ENCODE peak calls at places on chromosomes 3 and 15, in four cellular contexts. I is GM12878, K is HepG2, Z is H1. F is an unnamed sample.

GRCh38 chr3:32428092-32429068 is 36.7 kb downstream of the CMTM7 start:
- DNase-seq in I (no peak), K (no peak), Z (no peak), F (no peak)

GRCh38 chr3:194379231-194379630 is 9.7 kb upstream of the LRRC15 start:
- DNase-seq in I (no peak), K (no peak), Z (no peak), F (no peak)

GRCh38 chr3:82194870-82195269 is 433.4 kb upstream of the GBE1 start:
- DNase-seq in I (no peak), K (no peak), Z (no peak), F (no peak)

GRCh38 chr3:9600597-9600996 is 47.0 kb upstream of the LHFPL4 start:
- DNase-seq in I (no peak), K (no peak), Z (no peak), F (no peak)

GRCh38 chr15:85618956-85619491 is 175.7 kb downstream of the KLHL25 start:
- DNase-seq in I (no peak), K (no peak), Z (no peak), F (peak)

GRCh38 chr3:36305929-36306520 is 74.3 kb upstream of the STAC start:
- DNase-seq in I (no peak), K (no peak), Z (no peak), F (no peak)

GRCh38 chr3:53842436-53843194 is 3.6 kb downstream of the CHDH start:
- DNase-seq in I (no peak), K (peak), Z (no peak), F (no peak)

GRCh38 chr3:61030469-61031035 is 220.7 kb downstream of the FHIT start:
- DNase-seq in I (no peak), K (peak), Z (no peak), F (no peak)

GRCh38 chr3:187909871-187910270 is 164.6 kb upstream of the BCL6 start:
- DNase-seq in I (no peak), K (no peak), Z (no peak), F (no peak)

GRCh38 chr3:189186093-189186492 is 14.3 kb downstream of the TPRG1 start:
- DNase-seq in I (no peak), K (no peak), Z (no peak), F (no peak)

GRCh38 chr3:128335621-128336296 is 130.9 kb downstream of the DNAJB8 start:
- DNase-seq in I (no peak), K (no peak), Z (no peak), F (no peak)

GRCh38 chr3:124730920-124731297 is 657 bp downstream of the UMPS start:
- DNase-seq in I (no peak), K (peak), Z (no peak), F (no peak)

GRCh38 chr15:88284441-88285106 is 28.0 kb upstream of the NTRK3 start:
- DNase-seq in I (no peak), K (no peak), Z (no peak), F (no peak)

GRCh38 chr15:76433798-76434400 is 97.3 kb downstream of the ISL2 start:
- DNase-seq in I (no peak), K (no peak), Z (no peak), F (no peak)

GRCh38 chr3:52237659-52238172 is 1.2 kb downstream of the TWF2 start:
- DNase-seq in I (no peak), K (no peak), Z (no peak), F (no peak)

GRCh38 chr3:133944181-133944580 is 48.5 kb upstream of the RAB6B start:
- DNase-seq in I (no peak), K (no peak), Z (no peak), F (no peak)

GRCh38 chr3:53350652-53351051 is 3.3 kb upstream of the DCP1A start:
- DNase-seq in I (no peak), K (peak), Z (no peak), F (no peak)

GRCh38 chr15:53833134-53833624 is 73.7 kb upstream of the WDR72 start:
- DNase-seq in I (no peak), K (peak), Z (no peak), F (no peak)

GRCh38 chr3:143081844-143082778 is 37.5 kb upstream of the CHST2 start:
- DNase-seq in I (peak), K (no peak), Z (no peak), F (no peak)

GRCh38 chr15:40239671-40240618 is 1.1 kb downstream of the PAK6 start:
- DNase-seq in I (no peak), K (no peak), Z (no peak), F (no peak)

GRCh38 chr15:48416301-48416700 is 85.1 kb downstream of the DUT start:
- DNase-seq in I (no peak), K (no peak), Z (no peak), F (no peak)

GRCh38 chr3:64687781-64688515 is at the start of gene ADAMTS9:
- DNase-seq in I (no peak), K (no peak), Z (no peak), F (no peak)

GRCh38 chr3:69806735-69807438 is 67.6 kb downstream of the MITF start:
- DNase-seq in I (no peak), K (no peak), Z (no peak), F (no peak)

GRCh38 chr15:25850154-25851111 is 12.7 kb downstream of the ATP10A start:
- DNase-seq in I (peak), K (peak), Z (no peak), F (peak)

GRCh38 chr3:126130081-126130855 is 46.3 kb upstream of the SLC41A3 start:
- DNase-seq in I (no peak), K (no peak), Z (no peak), F (no peak)

GRCh38 chr15:80906159-80906775 is 83.4 kb downstream of the MESD start:
- DNase-seq in I (no peak), K (peak), Z (no peak), F (no peak)

GRCh38 chr3:172203522-172204258 is 164.3 kb downstream of the FNDC3B start:
- DNase-seq in I (no peak), K (peak), Z (no peak), F (no peak)

GRCh38 chr15:85313339-85313738 is 67.1 kb upstream of the AKAP13 start:
- DNase-seq in I (no peak), K (no peak), Z (no peak), F (no peak)

GRCh38 chr15:52529289-52529929 is 729 bp upstream of the MYO5A start:
- DNase-seq in I (no peak), K (no peak), Z (no peak), F (no peak)

GRCh38 chr15:61327019-61327631 is 98.0 kb upstream of the RORA start:
- DNase-seq in I (peak), K (no peak), Z (no peak), F (no peak)

GRCh38 chr3:94336076-94336741 is 273.3 kb downstream of the NSUN3 start:
- DNase-seq in I (no peak), K (peak), Z (no peak), F (peak)

GRCh38 chr3:81743096-81744025 is 18.1 kb downstream of the GBE1 start:
- DNase-seq in I (no peak), K (no peak), Z (no peak), F (no peak)

GRCh38 chr3:29171583-29171990 is 109.3 kb upstream of the RBMS3 start:
- DNase-seq in I (no peak), K (no peak), Z (no peak), F (no peak)

GRCh38 chr3:117751691-117752090 is 1042.1 kb downstream of the TUSC7 start:
- DNase-seq in I (no peak), K (no peak), Z (no peak), F (no peak)

GRCh38 chr3:42491876-42492507 is 10.5 kb upstream of the VIPR1 start:
- DNase-seq in I (no peak), K (no peak), Z (no peak), F (no peak)

GRCh38 chr15:85582076-85582718 is 201.8 kb downstream of the AKAP13 start:
- DNase-seq in I (peak), K (no peak), Z (no peak), F (no peak)

GRCh38 chr3:123723527-123724168 is 138.8 kb upstream of the HACD2 start:
- DNase-seq in I (peak), K (peak), Z (peak), F (peak)

GRCh38 chr3:175093738-175094137 is 234.6 kb downstream of the NAALADL2 start:
- DNase-seq in I (no peak), K (no peak), Z (no peak), F (no peak)

GRCh38 chr3:65438096-65438495 is 600.6 kb downstream of the MAGI1 start:
- DNase-seq in I (no peak), K (no peak), Z (no peak), F (no peak)

GRCh38 chr3:139935071-139935865 is at the start of gene CLSTN2:
- DNase-seq in I (no peak), K (no peak), Z (no peak), F (peak)
- TF ChIP-seq YY1 in I (no peak), K (no peak), Z (no peak), F (no peak)

DNA sequence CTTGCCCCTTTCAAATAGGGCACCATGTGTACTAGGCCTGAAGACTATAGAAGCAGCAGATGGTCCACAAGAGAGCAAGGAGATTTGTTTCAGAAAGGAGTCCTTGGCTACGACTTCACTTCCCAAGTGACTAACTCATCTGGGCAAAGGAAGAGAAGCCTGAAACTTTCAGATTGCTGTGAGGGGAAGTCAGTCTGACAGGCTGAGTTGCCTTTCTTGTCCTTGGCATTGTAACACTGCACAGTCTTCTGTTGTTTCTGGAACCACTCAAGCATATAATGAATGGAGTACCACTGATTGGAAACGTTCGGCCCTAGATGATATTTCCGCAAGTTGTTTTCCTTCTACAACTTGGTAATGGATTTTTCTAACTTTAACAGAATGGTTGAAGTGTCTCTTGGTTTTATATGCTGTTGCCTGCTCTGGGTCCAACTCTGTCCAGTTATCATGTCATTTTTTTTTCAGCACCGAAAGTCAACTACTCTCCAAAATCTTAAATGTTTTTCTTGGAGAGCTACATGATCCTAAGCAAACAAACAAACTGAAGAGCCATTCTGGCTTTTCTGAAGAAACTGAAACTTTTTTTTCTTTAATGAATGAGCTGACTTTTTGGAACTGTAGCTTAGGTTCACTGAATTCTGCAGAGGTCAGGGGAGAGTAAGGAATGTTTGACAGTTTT is 685.7 kb downstream of the MECOM start:
- DNase-seq in I (no peak), K (no peak), Z (no peak), F (no peak)
- TF ChIP-seq SUZ12 in I (no peak), K (no peak), Z (no peak), F (no peak)

DNA sequence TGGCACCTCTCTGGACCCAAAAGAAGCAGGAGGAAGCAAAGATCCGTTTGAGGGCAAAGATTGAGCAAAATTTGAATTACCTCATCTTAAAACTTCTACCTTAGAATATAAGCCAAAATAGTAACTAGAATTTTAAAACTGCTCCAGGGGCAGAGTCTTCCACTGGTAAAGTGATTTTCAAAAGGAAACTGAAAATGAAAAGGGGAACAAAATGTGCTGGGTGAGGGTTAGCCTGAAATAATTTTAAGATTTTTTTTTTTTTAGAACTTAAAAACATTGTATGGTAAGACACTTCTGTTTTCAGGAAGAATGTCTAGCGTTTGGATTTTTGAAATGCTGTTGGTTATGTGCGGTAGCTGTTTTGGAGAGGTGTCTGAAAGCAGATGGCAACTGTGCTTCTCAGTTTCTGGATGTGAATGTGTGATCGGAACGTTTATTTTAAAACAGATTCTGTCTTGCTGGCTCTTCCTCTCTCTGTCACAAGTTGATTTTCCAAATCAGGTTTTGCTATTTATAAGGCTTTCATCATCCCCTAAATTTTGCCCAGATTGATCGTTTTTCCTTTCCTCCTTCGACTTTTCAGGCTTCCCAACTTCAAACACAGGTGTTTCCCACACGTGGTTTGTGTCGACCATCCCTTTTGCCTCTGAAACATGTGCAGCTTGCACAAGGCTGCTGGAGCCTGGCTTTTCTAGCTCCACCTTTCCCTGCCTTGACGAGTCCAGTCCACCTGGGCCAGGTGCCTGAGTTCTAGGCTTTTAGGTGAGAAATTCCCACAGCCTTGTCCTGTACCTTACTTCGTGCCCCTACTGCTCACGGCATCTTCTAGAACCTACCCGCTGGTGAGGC is 3.3 kb downstream of the LRRK1 start:
- DNase-seq in I (no peak), K (no peak), Z (no peak), F (no peak)
- H3K9ac ChIP-seq in I (peak), K (no peak), Z (no peak), F (no peak)

DNA sequence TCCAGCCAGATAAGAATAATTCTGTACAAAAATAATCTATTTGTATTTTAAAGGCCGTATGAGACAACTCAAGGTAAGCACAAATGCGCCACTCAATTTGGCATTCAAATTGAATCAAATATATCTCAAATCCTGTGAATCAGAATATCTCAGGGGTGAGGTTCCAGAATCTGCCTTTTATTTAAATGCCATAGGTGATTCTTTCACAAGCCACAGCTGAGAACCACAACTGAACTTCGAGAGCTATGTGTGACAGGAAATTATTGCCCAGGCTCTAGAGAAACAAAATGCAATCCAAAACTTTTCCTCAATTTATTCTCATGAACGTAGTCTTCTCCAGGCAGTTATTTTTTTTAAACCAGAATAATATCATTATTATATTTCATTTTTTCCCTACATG is 11.9 kb downstream of the ATP8B4 start:
- DNase-seq in I (no peak), K (no peak), Z (no peak), F (no peak)
- TF ChIP-seq YY1 in I (no peak), K (no peak), Z (no peak), F (no peak)

F was measured in NT2/D1.